ENCODE peak calls at places on chromosome 2, in five cellular contexts. D, F, Z, S and X are unnamed samples.

GRCh38 chr2:119160361-119160965 is 1.9 kb upstream of the C1QL2 start:
- DNase-seq in D (no peak), F (no peak), Z (peak; percentile 66), S (no peak), X (no peak)

GRCh38 chr2:217530399-217531100 is 472.2 kb downstream of the TNS1 start:
- DNase-seq in D (no peak), F (peak; percentile 62), Z (no peak), S (peak; percentile 17), X (no peak)

GRCh38 chr2:73728711-73729110 is 8.4 kb downstream of the TPRKB start:
- DNase-seq in D (no peak), F (no peak), Z (no peak), S (no peak), X (no peak)

GRCh38 chr2:220935789-220936321 is 636.2 kb downstream of the EPHA4 start:
- DNase-seq in D (no peak), F (no peak), Z (no peak), S (peak; percentile 20), X (no peak)

GRCh38 chr2:164910091-164910899 is 45.0 kb downstream of the SLC38A11 start:
- DNase-seq in D (no peak), F (no peak), Z (no peak), S (no peak), X (peak; percentile 32)

GRCh38 chr2:196191541-196191940 is 20.2 kb upstream of the STK17B start:
- DNase-seq in D (no peak), F (no peak), Z (no peak), S (no peak), X (no peak)

GRCh38 chr2:54657664-54658083 is 65.8 kb upstream of the EML6 start:
- DNase-seq in D (peak; percentile 61), F (no peak), Z (peak; percentile 56), S (no peak), X (no peak)

GRCh38 chr2:159904127-159904564 is 106.1 kb upstream of the CD302 start:
- DNase-seq in D (peak; percentile 16), F (peak; percentile 65), Z (no peak), S (no peak), X (peak; percentile 85)

GRCh38 chr2:173204316-173204715 is 128.7 kb downstream of the MAP3K20 start:
- DNase-seq in D (no peak), F (no peak), Z (peak; percentile 49), S (no peak), X (no peak)

GRCh38 chr2:31429759-31430438 is 15.4 kb upstream of the XDH start:
- DNase-seq in D (no peak), F (no peak), Z (no peak), S (no peak), X (no peak)

GRCh38 chr2:112811841-112812306 is 24.7 kb downstream of the IL1B start:
- DNase-seq in D (no peak), F (no peak), Z (peak; percentile 90), S (no peak), X (no peak)

GRCh38 chr2:30955516-30956132 is 148.4 kb upstream of the CAPN13 start:
- DNase-seq in D (no peak), F (no peak), Z (no peak), S (no peak), X (no peak)

GRCh38 chr2:235238537-235238936 is 255.3 kb upstream of the AGAP1 start:
- DNase-seq in D (peak; percentile 26), F (no peak), Z (peak; percentile 95), S (peak; percentile 55), X (no peak)

GRCh38 chr2:62787381-62787780 is 81.9 kb downstream of the EHBP1 start:
- DNase-seq in D (no peak), F (no peak), Z (peak; percentile 74), S (no peak), X (no peak)

GRCh38 chr2:239257511-239257937 is 143.3 kb downstream of the HDAC4 start:
- DNase-seq in D (no peak), F (no peak), Z (peak; percentile 82), S (no peak), X (no peak)

GRCh38 chr2:19358242-19359020 is at the start of gene OSR1:
- DNase-seq in D (peak; percentile 71), F (no peak), Z (peak; percentile 89), S (peak; percentile 71), X (peak; percentile 65)
- H3K27me3 ChIP-seq in D (no peaks in the 10 kb centered on the region), F (peaks cover 12% of the 10 kb centered on the region), Z (peaks cover 95% of the 10 kb centered on the region), S (peaks cover 77% of the 10 kb centered on the region), X (peaks cover 71% of the 10 kb centered on the region)

GRCh38 chr2:65030481-65030880 is 25.7 kb upstream of the CEP68 start:
- DNase-seq in D (no peak), F (no peak), Z (no peak), S (no peak), X (no peak)

GRCh38 chr2:65032016-65032975 is 23.9 kb upstream of the CEP68 start:
- DNase-seq in D (no peak), F (no peak), Z (peak; percentile 21), S (no peak), X (no peak)

GRCh38 chr2:65033178-65033577 is 23.0 kb upstream of the CEP68 start:
- DNase-seq in D (no peak), F (no peak), Z (peak; percentile 41), S (no peak), X (no peak)

GRCh38 chr2:65031341-65032015 is 24.7 kb upstream of the CEP68 start:
- DNase-seq in D (no peak), F (no peak), Z (peak; percentile 29), S (no peak), X (no peak)

DNA sequence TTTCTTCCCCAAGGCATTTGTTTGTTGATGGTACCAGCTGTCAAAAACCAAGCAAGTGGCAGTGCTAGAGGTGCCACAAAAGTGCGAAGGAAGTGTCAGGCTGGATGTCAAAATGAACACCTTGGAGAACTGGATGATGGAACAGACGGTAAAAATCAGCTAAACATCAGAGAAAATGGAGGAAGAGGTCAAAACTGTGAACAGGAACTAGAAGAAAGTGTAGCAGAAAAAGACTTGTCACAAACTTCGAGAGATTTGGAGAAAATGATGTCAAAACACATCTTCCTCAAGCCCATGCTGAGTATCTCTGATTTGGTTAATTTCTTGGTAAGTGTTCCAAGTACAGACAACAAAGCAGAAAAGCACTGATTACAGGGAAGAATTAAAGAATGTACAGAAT is 25.3 kb upstream of the CEP68 start:
- DNase-seq in D (no peak), F (no peak), Z (no peak), S (no peak), X (no peak)
- H3K4me1 ChIP-seq in D (peaks cover 14% of the 10 kb centered on the region), F (peaks cover 4% of the 10 kb centered on the region), Z (peaks cover 11% of the 10 kb centered on the region), S (peaks cover 3% of the 10 kb centered on the region), X (peaks cover 31% of the 10 kb centered on the region)

GRCh38 chr2:176071330-176072291 is 12.2 kb downstream of the EVX2 start:
- DNase-seq in D (no peak), F (no peak), Z (no peak), S (no peak), X (no peak)

GRCh38 chr2:176074919-176075425 is 8.8 kb downstream of the EVX2 start:
- DNase-seq in D (no peak), F (no peak), Z (no peak), S (no peak), X (no peak)

GRCh38 chr2:176072292-176072669 is 11.5 kb downstream of the EVX2 start:
- DNase-seq in D (no peak), F (no peak), Z (no peak), S (no peak), X (no peak)

GRCh38 chr2:176075476-176075875 is 8.3 kb downstream of the EVX2 start:
- DNase-seq in D (no peak), F (no peak), Z (no peak), S (no peak), X (no peak)

GRCh38 chr2:176072951-176073904 is 10.5 kb downstream of the EVX2 start:
- DNase-seq in D (no peak), F (no peak), Z (no peak), S (no peak), X (no peak)
- H3K27me3 ChIP-seq in D (peaks cover 9% of the 10 kb centered on the region), F (peaks cover 22% of the 10 kb centered on the region), Z (peaks cover 100% of the 10 kb centered on the region), S (peaks cover 100% of the 10 kb centered on the region), X (peaks cover 95% of the 10 kb centered on the region)

DNA sequence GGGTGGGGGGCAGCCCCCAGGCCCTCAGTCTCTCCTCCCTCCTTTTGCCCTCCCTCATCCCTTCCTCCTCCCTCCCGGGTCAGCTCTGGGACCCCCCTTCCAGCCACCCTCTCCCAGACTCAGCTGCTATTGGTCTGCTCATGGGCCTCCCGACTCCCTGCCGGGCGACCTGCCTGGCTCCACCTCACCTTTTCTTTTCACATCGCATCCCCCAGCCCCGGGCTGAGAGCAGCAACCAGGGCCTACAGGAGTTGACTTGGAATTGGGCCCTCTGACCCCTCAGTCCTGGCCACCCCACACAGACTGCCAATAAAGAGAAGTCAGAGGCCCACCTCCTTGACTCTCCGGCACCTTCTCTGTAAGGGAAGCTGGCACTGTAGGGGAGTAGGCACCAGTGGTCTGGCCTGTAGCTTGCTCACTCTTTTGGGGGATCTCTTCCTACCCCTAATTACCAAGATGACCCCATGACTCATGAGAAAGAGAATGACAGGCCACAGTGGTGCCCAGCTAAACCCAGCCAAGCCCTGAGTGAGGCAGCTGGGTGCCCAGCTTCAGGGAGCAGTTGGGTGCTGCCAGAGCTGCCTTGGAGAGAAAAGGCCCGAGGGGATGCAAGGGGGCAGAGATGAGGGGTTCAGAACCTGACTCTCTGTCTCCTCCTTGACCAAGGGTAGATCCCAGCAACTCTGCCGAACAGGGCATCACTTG is 2.0 kb upstream of the ECEL1 start:
- DNase-seq in D (no peak), F (peak; percentile 46), Z (no peak), S (no peak), X (peak; percentile 63)
- H3K4me1 ChIP-seq in D (no peaks in the 10 kb centered on the region), F (no peaks in the 10 kb centered on the region), Z (peaks cover 4% of the 10 kb centered on the region), S (no peaks in the 10 kb centered on the region), X (peaks cover 22% of the 10 kb centered on the region)

DNA sequence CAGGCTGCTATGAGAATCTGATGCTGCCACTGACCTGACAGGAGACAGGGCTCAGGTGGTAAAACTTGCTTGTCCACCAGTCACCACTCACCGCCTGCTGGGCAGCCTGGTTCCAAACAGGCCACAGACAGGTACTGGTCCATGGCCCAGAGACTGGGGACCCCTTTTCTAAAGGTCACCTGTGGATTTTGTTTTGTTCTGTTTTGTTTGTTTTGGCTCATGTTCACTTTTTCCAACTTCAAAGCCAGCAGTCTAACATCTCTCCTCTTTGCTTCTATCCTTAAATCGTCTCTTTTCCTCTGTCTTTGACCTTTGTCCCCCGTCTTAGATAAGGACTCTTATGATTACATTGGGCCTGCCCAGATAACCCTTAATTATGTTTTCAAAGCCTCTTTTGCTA is 3.3 kb upstream of the CERKL start:
- DNase-seq in D (no peak), F (no peak), Z (no peak), S (no peak), X (no peak)
- H3K27me3 ChIP-seq in D (no peaks in the 10 kb centered on the region), F (no peaks in the 10 kb centered on the region), Z (peaks cover 60% of the 10 kb centered on the region), S (peaks cover 48% of the 10 kb centered on the region), X (peaks cover 2% of the 10 kb centered on the region)

DNA sequence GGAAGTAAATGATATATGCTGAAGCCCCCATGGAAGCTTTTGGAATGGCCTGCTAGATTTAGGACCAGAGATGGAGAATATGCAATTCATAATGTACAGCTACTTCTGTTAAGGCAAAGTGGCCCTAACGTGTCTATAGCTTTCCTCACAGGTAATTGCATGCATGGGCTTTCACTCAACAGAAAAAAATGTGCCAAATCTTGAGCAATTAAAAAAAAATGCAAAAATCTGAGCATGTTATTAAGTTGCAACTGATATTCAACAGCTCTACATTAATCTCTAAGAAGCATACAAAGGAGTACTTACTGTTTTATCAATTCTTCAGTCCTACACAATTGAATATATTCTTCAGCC is 79.6 kb downstream of the EFEMP1 start:
- DNase-seq in D (no peak), F (no peak), Z (no peak), S (no peak), X (no peak)
- H3K4me1 ChIP-seq in D (no peaks in the 10 kb centered on the region), F (no peaks in the 10 kb centered on the region), Z (peaks cover 3% of the 10 kb centered on the region), S (no peaks in the 10 kb centered on the region), X (peaks cover 34% of the 10 kb centered on the region)

DNA sequence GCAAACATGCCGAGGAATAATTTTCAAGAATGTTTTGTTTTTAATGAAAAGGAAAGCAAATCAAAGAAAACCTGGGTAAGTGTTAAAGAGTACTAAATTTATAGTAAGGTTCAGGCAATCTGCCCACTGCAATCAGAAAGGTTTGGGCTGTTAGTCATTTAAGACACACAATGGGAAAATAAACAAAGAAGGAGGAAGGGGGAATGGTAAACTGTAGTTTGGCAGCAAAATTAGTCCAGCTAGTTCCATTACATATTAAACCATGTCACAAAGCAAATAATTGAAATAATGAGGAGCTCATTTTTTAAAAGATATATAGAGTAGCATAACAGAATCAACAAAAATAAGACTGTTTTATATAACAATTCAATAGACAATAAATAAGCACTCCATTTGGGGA is 87.4 kb upstream of the COPS8 start:
- DNase-seq in D (no peak), F (no peak), Z (peak; percentile 21), S (no peak), X (no peak)
- H3K27me3 ChIP-seq in D (no peaks in the 10 kb centered on the region), F (no peaks in the 10 kb centered on the region), Z (no peaks in the 10 kb centered on the region), S (peaks cover 30% of the 10 kb centered on the region), X (no peaks in the 10 kb centered on the region)